ENCODE peak calls at places on chromosomes 1 and 21, in nine cellular contexts. One of them, this sample, is unnamed.

GRCh38 chr21:36069713-36070573 is at the start of gene CBR1:
- DNase-seq in astrocyte of the spinal cord: peak; percentile 95
- DNase-seq in neural progenitor cell: peak; percentile 72
- DNase-seq in AG04449: peak; percentile 58
- DNase-seq in AG10803: peak; percentile 95
- DNase-seq in K562: peak; percentile 78
- DNase-seq in left ventricle myocardium inferior: peak; percentile 96
- DNase-seq in kidney epithelial cell: peak; percentile 53
- DNase-seq in AG04450: peak; percentile 87
- DNase-seq in this sample: peak; percentile 73

GRCh38 chr1:240190881-240191385 is 99.2 kb downstream of the FMN2 start:
- DNase-seq in AG10803: peak; percentile 98
- DNase-seq in K562: no peak
- DNase-seq in kidney epithelial cell: peak; percentile 94
- DNase-seq in AG04449: peak; percentile 94
- DNase-seq in astrocyte of the spinal cord: peak; percentile 99
- DNase-seq in AG04450: peak; percentile 98
- DNase-seq in left ventricle myocardium inferior: no peak
- DNase-seq in neural progenitor cell: peak; percentile 32
- DNase-seq in this sample: peak; percentile 99

GRCh38 chr21:46424062-46424591 is 34.6 kb upstream of the DIP2A start:
- DNase-seq in AG10803: no peak
- DNase-seq in K562: no peak
- DNase-seq in astrocyte of the spinal cord: no peak
- DNase-seq in AG04449: no peak
- DNase-seq in kidney epithelial cell: no peak
- DNase-seq in left ventricle myocardium inferior: no peak
- DNase-seq in AG04450: no peak
- DNase-seq in neural progenitor cell: no peak
- DNase-seq in this sample: no peak

GRCh38 chr1:150165622-150166612 is 16.2 kb downstream of the PLEKHO1 start:
- DNase-seq in astrocyte of the spinal cord: peak; percentile 61
- DNase-seq in kidney epithelial cell: no peak
- DNase-seq in AG10803: peak; percentile 56
- DNase-seq in left ventricle myocardium inferior: peak; percentile 39
- DNase-seq in AG04449: no peak
- DNase-seq in neural progenitor cell: peak; percentile 79
- DNase-seq in K562: peak; percentile 73
- DNase-seq in AG04450: no peak
- DNase-seq in this sample: no peak

GRCh38 chr21:46515109-46515508 is 56.4 kb downstream of the DIP2A start:
- DNase-seq in left ventricle myocardium inferior: peak; percentile 52
- DNase-seq in AG04449: no peak
- DNase-seq in AG10803: peak; percentile 11
- DNase-seq in kidney epithelial cell: no peak
- DNase-seq in neural progenitor cell: no peak
- DNase-seq in astrocyte of the spinal cord: peak; percentile 29
- DNase-seq in AG04450: no peak
- DNase-seq in K562: no peak
- DNase-seq in this sample: no peak

GRCh38 chr1:38680801-38681510 is 178.6 kb downstream of the RRAGC start:
- DNase-seq in neural progenitor cell: peak; percentile 57
- DNase-seq in kidney epithelial cell: no peak
- DNase-seq in K562: peak; percentile 68
- DNase-seq in AG10803: no peak
- DNase-seq in AG04449: no peak
- DNase-seq in left ventricle myocardium inferior: no peak
- DNase-seq in AG04450: no peak
- DNase-seq in astrocyte of the spinal cord: peak; percentile 1
- DNase-seq in this sample: no peak

GRCh38 chr1:9246841-9247785 is 12.5 kb downstream of the H6PD start:
- DNase-seq in AG10803: no peak
- DNase-seq in K562: no peak
- DNase-seq in AG04450: no peak
- DNase-seq in astrocyte of the spinal cord: no peak
- DNase-seq in kidney epithelial cell: no peak
- DNase-seq in AG04449: no peak
- DNase-seq in neural progenitor cell: no peak
- DNase-seq in left ventricle myocardium inferior: no peak
- DNase-seq in this sample: no peak

GRCh38 chr1:232307299-232307698 is 322.6 kb downstream of the SIPA1L2 start:
- DNase-seq in AG04450: no peak
- DNase-seq in kidney epithelial cell: no peak
- DNase-seq in AG04449: no peak
- DNase-seq in AG10803: no peak
- DNase-seq in astrocyte of the spinal cord: peak; percentile 26
- DNase-seq in left ventricle myocardium inferior: no peak
- DNase-seq in neural progenitor cell: no peak
- DNase-seq in K562: no peak
- DNase-seq in this sample: no peak

GRCh38 chr1:43059640-43060574 is 101.2 kb upstream of the SLC2A1 start:
- DNase-seq in K562: no peak
- DNase-seq in AG04450: peak; percentile 29
- DNase-seq in kidney epithelial cell: no peak
- DNase-seq in neural progenitor cell: no peak
- DNase-seq in AG04449: no peak
- DNase-seq in astrocyte of the spinal cord: no peak
- DNase-seq in left ventricle myocardium inferior: no peak
- DNase-seq in AG10803: peak; percentile 67
- DNase-seq in this sample: no peak

GRCh38 chr1:46492871-46493270 is 3.2 kb downstream of the DMBX1 start:
- DNase-seq in kidney epithelial cell: no peak
- DNase-seq in AG10803: no peak
- DNase-seq in left ventricle myocardium inferior: no peak
- DNase-seq in AG04449: no peak
- DNase-seq in neural progenitor cell: no peak
- DNase-seq in K562: no peak
- DNase-seq in AG04450: no peak
- DNase-seq in astrocyte of the spinal cord: no peak
- DNase-seq in this sample: no peak

GRCh38 chr1:29711582-29712274 is 475.4 kb downstream of the PTPRU start:
- DNase-seq in K562: no peak
- DNase-seq in AG04450: no peak
- DNase-seq in astrocyte of the spinal cord: peak; percentile 95
- DNase-seq in AG10803: peak; percentile 80
- DNase-seq in kidney epithelial cell: peak; percentile 91
- DNase-seq in AG04449: no peak
- DNase-seq in neural progenitor cell: no peak
- DNase-seq in left ventricle myocardium inferior: no peak
- DNase-seq in this sample: peak; percentile 93

GRCh38 chr1:111503585-111504060 is at the start of the genes ADORA3 and TMIGD3:
- DNase-seq in AG10803: no peak
- DNase-seq in astrocyte of the spinal cord: no peak
- DNase-seq in neural progenitor cell: no peak
- DNase-seq in AG04449: no peak
- DNase-seq in K562: no peak
- DNase-seq in left ventricle myocardium inferior: no peak
- DNase-seq in kidney epithelial cell: no peak
- DNase-seq in AG04450: no peak
- DNase-seq in this sample: no peak

GRCh38 chr1:29858646-29859045 is 622.3 kb downstream of the PTPRU start:
- DNase-seq in AG04449: no peak
- DNase-seq in AG10803: no peak
- DNase-seq in AG04450: no peak
- DNase-seq in left ventricle myocardium inferior: no peak
- DNase-seq in neural progenitor cell: no peak
- DNase-seq in astrocyte of the spinal cord: peak; percentile 18
- DNase-seq in kidney epithelial cell: no peak
- DNase-seq in K562: no peak
- DNase-seq in this sample: no peak

GRCh38 chr1:156100205-156100995 is 14.1 kb upstream of the LMNA start:
- DNase-seq in AG04449: no peak
- DNase-seq in K562: no peak
- DNase-seq in left ventricle myocardium inferior: no peak
- DNase-seq in astrocyte of the spinal cord: no peak
- DNase-seq in kidney epithelial cell: no peak
- DNase-seq in AG04450: no peak
- DNase-seq in AG10803: no peak
- DNase-seq in neural progenitor cell: no peak
- DNase-seq in this sample: no peak

GRCh38 chr1:245383396-245384330 is 228.9 kb downstream of the KIF26B start:
- DNase-seq in kidney epithelial cell: no peak
- DNase-seq in K562: no peak
- DNase-seq in AG04450: no peak
- DNase-seq in left ventricle myocardium inferior: no peak
- DNase-seq in neural progenitor cell: no peak
- DNase-seq in astrocyte of the spinal cord: no peak
- DNase-seq in AG04449: no peak
- DNase-seq in AG10803: no peak
- DNase-seq in this sample: no peak

GRCh38 chr1:160260436-160261382 is 1.6 kb downstream of the DCAF8 start:
- DNase-seq in kidney epithelial cell: peak; percentile 90
- DNase-seq in left ventricle myocardium inferior: no peak
- DNase-seq in neural progenitor cell: no peak
- DNase-seq in astrocyte of the spinal cord: peak; percentile 91
- DNase-seq in K562: no peak
- DNase-seq in AG04450: peak; percentile 68
- DNase-seq in AG04449: peak; percentile 65
- DNase-seq in AG10803: peak; percentile 82
- DNase-seq in this sample: peak; percentile 92

GRCh38 chr1:100629391-100629790 is 90.2 kb upstream of the VCAM1 start:
- DNase-seq in neural progenitor cell: no peak
- DNase-seq in K562: no peak
- DNase-seq in AG10803: peak; percentile 78
- DNase-seq in astrocyte of the spinal cord: peak; percentile 43
- DNase-seq in left ventricle myocardium inferior: no peak
- DNase-seq in AG04449: no peak
- DNase-seq in AG04450: no peak
- DNase-seq in kidney epithelial cell: no peak
- DNase-seq in this sample: no peak

DNA sequence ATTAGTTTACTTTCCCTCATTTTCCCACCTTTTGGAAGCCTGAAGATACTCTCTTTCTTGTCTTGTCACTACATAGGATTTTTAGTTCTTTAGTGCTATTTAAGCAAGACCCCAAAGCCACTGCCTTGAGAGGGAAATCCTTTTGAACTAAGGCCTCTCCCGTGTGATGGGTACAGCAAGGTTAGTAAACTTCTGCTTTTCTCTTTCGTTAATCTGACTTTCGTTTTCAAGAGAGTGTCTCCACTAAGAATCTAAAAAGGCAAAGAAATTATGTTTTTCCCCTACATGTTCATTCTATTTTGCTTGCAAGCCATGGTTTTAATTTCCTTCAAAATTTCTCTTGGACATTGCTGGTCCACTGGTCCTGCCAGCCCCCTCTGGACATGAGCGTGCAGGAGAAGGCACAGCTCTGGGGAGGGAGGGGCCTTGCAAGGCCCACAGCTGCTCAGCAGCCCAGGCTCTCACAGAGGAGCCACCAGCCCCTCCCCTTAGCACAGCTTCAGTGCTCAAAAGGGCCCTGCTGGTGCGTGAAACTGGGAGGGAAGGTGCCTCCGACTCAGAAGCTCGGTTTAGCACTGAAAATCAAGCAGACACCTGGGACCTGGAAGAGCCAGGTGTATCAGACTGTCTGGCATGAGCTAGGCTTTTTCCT is 210.9 kb upstream of the GALNT2 start:
- DNase-seq in AG04449: no peak
- DNase-seq in astrocyte of the spinal cord: no peak
- DNase-seq in neural progenitor cell: peak; percentile 59
- DNase-seq in AG10803: no peak
- DNase-seq in K562: no peak
- DNase-seq in kidney epithelial cell: no peak
- DNase-seq in AG04450: no peak
- DNase-seq in left ventricle myocardium inferior: no peak
- DNase-seq in this sample: no peak
- H3K4me3 ChIP-seq in AG04449: no peak overlapping the region
- H3K4me3 ChIP-seq in astrocyte of the spinal cord: no peak overlapping the region
- H3K4me3 ChIP-seq in neural progenitor cell: no peak overlapping the region
- H3K4me3 ChIP-seq in AG10803: peak overlapping the region; percentile 33
- H3K4me3 ChIP-seq in K562: no peak overlapping the region
- H3K4me3 ChIP-seq in kidney epithelial cell: no peak overlapping the region
- H3K4me3 ChIP-seq in AG04450: no peak overlapping the region
- H3K4me3 ChIP-seq in left ventricle myocardium inferior: peak overlapping the region; percentile 10
- H3K4me3 ChIP-seq in this sample: no peak overlapping the region

GRCh38 chr1:205504311-205505075 is at the start of gene CDK18:
- DNase-seq in neural progenitor cell: peak; percentile 85
- DNase-seq in K562: peak; percentile 71
- DNase-seq in astrocyte of the spinal cord: no peak
- DNase-seq in AG10803: no peak
- DNase-seq in left ventricle myocardium inferior: peak; percentile 89
- DNase-seq in AG04449: no peak
- DNase-seq in AG04450: no peak
- DNase-seq in kidney epithelial cell: no peak
- DNase-seq in this sample: no peak
- TF ChIP-seq CTCF in neural progenitor cell: no peak
- TF ChIP-seq CTCF in K562: no peak
- TF ChIP-seq CTCF in astrocyte of the spinal cord: no peak
- TF ChIP-seq CTCF in AG10803: no peak
- TF ChIP-seq CTCF in left ventricle myocardium inferior: no peak
- TF ChIP-seq CTCF in AG04449: no peak
- TF ChIP-seq CTCF in AG04450: no peak
- TF ChIP-seq CTCF in kidney epithelial cell: no peak
- TF ChIP-seq CTCF in this sample: no peak

DNA sequence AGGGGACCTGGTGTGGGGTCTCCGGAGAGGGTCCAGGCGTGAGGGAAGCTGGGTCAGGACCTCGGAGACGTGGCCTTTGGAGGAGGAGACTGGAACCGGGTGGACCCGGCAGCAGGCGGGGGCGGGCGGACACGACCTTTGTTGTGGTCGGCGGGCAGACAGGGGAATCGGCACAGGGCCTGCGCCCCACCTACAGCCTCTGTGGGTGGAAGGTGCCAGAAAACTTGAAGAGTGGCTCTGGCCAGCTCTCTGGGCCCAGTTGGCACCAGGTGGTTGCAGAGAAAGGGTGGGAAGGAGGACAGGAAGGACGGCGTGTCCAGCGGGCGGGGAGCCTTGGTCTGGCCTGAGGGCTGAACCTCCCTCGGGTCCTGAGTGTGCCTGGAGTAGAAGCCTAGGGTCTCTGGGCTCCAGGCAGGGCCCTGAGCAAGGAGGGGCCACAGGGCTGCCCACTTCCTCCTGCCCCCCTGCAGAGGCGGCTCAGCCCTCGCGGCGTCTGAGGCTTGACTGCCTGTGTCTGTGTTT is 7.7 kb upstream of the TTLL10 start:
- DNase-seq in AG04449: no peak
- DNase-seq in kidney epithelial cell: no peak
- DNase-seq in astrocyte of the spinal cord: no peak
- DNase-seq in AG04450: no peak
- DNase-seq in neural progenitor cell: no peak
- DNase-seq in K562: peak; percentile 48
- DNase-seq in AG10803: no peak
- DNase-seq in left ventricle myocardium inferior: no peak
- DNase-seq in this sample: no peak
- H3K4me3 ChIP-seq in AG04449: no peak overlapping the region
- H3K4me3 ChIP-seq in kidney epithelial cell: peak overlapping the region; percentile 63
- H3K4me3 ChIP-seq in astrocyte of the spinal cord: no peak overlapping the region
- H3K4me3 ChIP-seq in AG04450: no peak overlapping the region
- H3K4me3 ChIP-seq in neural progenitor cell: no peak overlapping the region
- H3K4me3 ChIP-seq in K562: no peak overlapping the region
- H3K4me3 ChIP-seq in AG10803: no peak overlapping the region
- H3K4me3 ChIP-seq in left ventricle myocardium inferior: no peak overlapping the region
- H3K4me3 ChIP-seq in this sample: no peak overlapping the region

DNA sequence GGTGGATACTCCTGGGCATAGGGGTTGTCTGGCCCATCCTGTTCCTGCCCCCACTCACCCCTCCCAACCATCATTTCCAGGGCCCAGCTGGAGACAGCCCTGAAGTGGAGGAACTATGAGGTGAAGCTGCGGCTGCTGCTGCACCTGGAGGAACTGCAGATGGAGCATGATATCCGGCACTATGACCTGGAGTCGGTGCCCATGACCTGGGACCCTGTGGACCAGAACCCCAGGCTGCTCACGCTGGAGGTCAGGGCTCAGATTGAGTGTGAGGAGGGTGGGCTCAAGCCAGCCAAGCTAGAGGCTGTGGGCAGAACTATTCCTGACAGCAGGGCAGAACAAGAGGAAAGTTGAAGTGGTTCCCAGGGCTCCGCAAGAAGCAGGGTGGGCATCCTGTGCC is 14.2 kb downstream of the RHOC start:
- DNase-seq in kidney epithelial cell: no peak
- DNase-seq in neural progenitor cell: no peak
- DNase-seq in AG04449: no peak
- DNase-seq in K562: no peak
- DNase-seq in AG10803: no peak
- DNase-seq in astrocyte of the spinal cord: no peak
- DNase-seq in AG04450: no peak
- DNase-seq in left ventricle myocardium inferior: no peak
- DNase-seq in this sample: no peak
- TF ChIP-seq CTCF in kidney epithelial cell: no peak
- TF ChIP-seq CTCF in neural progenitor cell: no peak
- TF ChIP-seq CTCF in AG04449: no peak
- TF ChIP-seq CTCF in K562: no peak
- TF ChIP-seq CTCF in AG10803: no peak
- TF ChIP-seq CTCF in astrocyte of the spinal cord: no peak
- TF ChIP-seq CTCF in AG04450: no peak
- TF ChIP-seq CTCF in left ventricle myocardium inferior: no peak
- TF ChIP-seq CTCF in this sample: no peak

This sample was measured in astrocyte of the cerebellum.